ENCODE peak calls at places on chromosomes 6 and 20, in nine cellular contexts. S is H9, G is body of pancreas, C is cardiac muscle cell, D is mucosa of descending colon, T is adrenal gland, L is GM12865, P is tibial artery, E is fibroblast of the aortic adventitia. X is an unnamed sample.

GRCh38 chr6:83467620-83468036 is 36.8 kb upstream of the ME1 start:
- DNase-seq in S (no peak), G (peak), L (no peak), E (no peak), D (peak), T (peak), C (no peak), P (peak), X (no peak)

GRCh38 chr6:11525468-11526155 is 11.9 kb upstream of the TMEM170B start:
- DNase-seq in S (no peak), L (no peak), C (no peak), G (peak), T (peak), D (no peak), P (peak), E (peak), X (no peak)

GRCh38 chr6:85672623-85673022 is 29.9 kb upstream of the SYNCRIP start:
- DNase-seq in G (no peak), P (no peak), C (no peak), S (peak), D (no peak), L (peak), E (no peak), T (no peak), X (peak)

GRCh38 chr20:63821824-63822223 is 9.2 kb downstream of the ZBTB46 start:
- DNase-seq in L (peak), P (no peak), T (no peak), S (no peak), D (no peak), C (no peak), E (no peak), G (no peak), X (no peak)

GRCh38 chr6:141988954-141989705 is 143.6 kb upstream of the GJE1 start:
- DNase-seq in S (peak), P (no peak), L (peak), T (peak), G (no peak), C (peak), D (no peak), E (peak), X (peak)

GRCh38 chr20:61407561-61407960 is 155.5 kb downstream of the CDH4 start:
- DNase-seq in G (no peak), L (no peak), P (no peak), C (no peak), S (no peak), T (no peak), E (peak), D (no peak), X (no peak)

GRCh38 chr20:58160451-58161051 is 67.9 kb downstream of the ANKRD60 start:
- DNase-seq in E (peak), L (no peak), T (no peak), C (no peak), S (no peak), D (no peak), G (no peak), P (no peak), X (no peak)

GRCh38 chr6:98477231-98477630 is 357.1 kb upstream of the POU3F2 start:
- DNase-seq in T (no peak), E (no peak), G (no peak), C (no peak), S (no peak), L (no peak), D (no peak), P (no peak), X (no peak)

GRCh38 chr20:32495949-32496348 is 89.2 kb downstream of the NOL4L start:
- DNase-seq in C (no peak), D (peak), S (no peak), G (no peak), L (no peak), E (no peak), P (no peak), T (no peak), X (no peak)

GRCh38 chr20:208937-209566 is 18.0 kb upstream of the DEFB129 start:
- DNase-seq in E (peak), G (no peak), D (no peak), P (no peak), S (no peak), L (peak), T (peak), C (peak), X (peak)

GRCh38 chr20:18853946-18854646 is 40.5 kb downstream of the SCP2D1 start:
- DNase-seq in C (no peak), E (peak), L (no peak), S (no peak), T (no peak), D (no peak), G (no peak), P (no peak), X (no peak)

GRCh38 chr6:74455786-74456185 is 750.1 kb downstream of the COL12A1 start:
- DNase-seq in S (no peak), P (no peak), G (no peak), L (no peak), E (no peak), D (no peak), T (no peak), C (no peak), X (no peak)

GRCh38 chr6:83071023-83071422 is 3.6 kb downstream of the DOP1A start:
- DNase-seq in C (no peak), L (peak), T (no peak), G (no peak), S (no peak), D (peak), P (no peak), E (peak), X (peak)

GRCh38 chr20:4926531-4927156 is 74.7 kb downstream of the SLC23A2 start:
- DNase-seq in S (no peak), L (no peak), G (no peak), D (no peak), E (no peak), P (no peak), C (no peak), T (no peak), X (no peak)

GRCh38 chr20:63518946-63519764 is 1.4 kb upstream of the PPDPF start:
- DNase-seq in L (peak), G (peak), E (no peak), P (no peak), D (peak), S (peak), T (no peak), C (no peak), X (no peak)

GRCh38 chr6:143744593-143745151 is 66.9 kb downstream of the PHACTR2 start:
- DNase-seq in E (no peak), S (no peak), D (peak), T (no peak), C (no peak), L (no peak), G (no peak), P (no peak), X (no peak)

GRCh38 chr20:50462093-50462685 is 48.0 kb upstream of the PTPN1 start:
- DNase-seq in T (no peak), S (no peak), P (no peak), C (no peak), E (peak), G (no peak), L (no peak), D (no peak), X (no peak)

GRCh38 chr20:50608750-50609104 is 82.6 kb downstream of the RIPOR3 start:
- DNase-seq in P (no peak), D (no peak), C (no peak), G (no peak), S (no peak), E (no peak), T (no peak), L (no peak), X (no peak)

GRCh38 chr6:128517124-128517523 is 3.3 kb downstream of the PTPRK start:
- DNase-seq in D (no peak), T (no peak), E (no peak), C (no peak), G (no peak), S (no peak), L (no peak), P (no peak), X (no peak)

GRCh38 chr20:59376109-59376841 is 75.9 kb downstream of the EDN3 start:
- DNase-seq in C (no peak), G (no peak), P (no peak), S (no peak), L (no peak), E (no peak), D (no peak), T (no peak), X (no peak)

GRCh38 chr6:56938634-56939294 is 16.1 kb upstream of the BEND6 start:
- DNase-seq in S (no peak), C (no peak), T (peak), G (no peak), L (no peak), E (peak), D (no peak), P (peak), X (no peak)

GRCh38 chr6:89311853-89312531 is 3.1 kb downstream of the GABRR2 start:
- DNase-seq in G (peak), T (peak), D (peak), P (peak), L (no peak), E (peak), C (peak), S (peak), X (peak)

GRCh38 chr6:2658788-2659187 is 91.9 kb downstream of the MYLK4 start:
- DNase-seq in D (no peak), L (peak), T (no peak), E (no peak), S (no peak), C (no peak), G (no peak), P (no peak), X (peak)

GRCh38 chr6:45148711-45149341 is 179.3 kb upstream of the RUNX2 start:
- DNase-seq in T (no peak), S (no peak), G (no peak), L (no peak), E (peak), D (no peak), P (no peak), C (no peak), X (no peak)

GRCh38 chr6:3751019-3751729 is at the start of gene PXDC1:
- DNase-seq in D (peak), E (no peak), T (no peak), P (no peak), G (peak), L (peak), S (peak), C (peak), X (no peak)

GRCh38 chr20:58717278-58718091 is 24.9 kb downstream of the NPEPL1 start:
- DNase-seq in S (peak), D (peak), P (peak), T (peak), C (no peak), E (no peak), G (peak), L (no peak), X (no peak)

GRCh38 chr6:7999201-7999600 is 65.0 kb downstream of the BLOC1S5 start:
- DNase-seq in P (no peak), E (no peak), C (no peak), T (no peak), S (no peak), D (no peak), L (no peak), G (no peak), X (no peak)

GRCh38 chr6:140537834-140538680 is 1163.6 kb upstream of the CITED2 start:
- DNase-seq in C (peak), T (no peak), E (peak), G (peak), L (peak), D (no peak), P (no peak), S (peak), X (no peak)

GRCh38 chr6:11727995-11728961 is 50.3 kb downstream of the ADTRP start:
- DNase-seq in P (no peak), E (no peak), G (no peak), C (no peak), S (no peak), L (no peak), T (no peak), D (no peak), X (no peak)

GRCh38 chr6:41689171-41690008 is 46.0 kb downstream of the TFEB start:
- DNase-seq in S (no peak), D (no peak), P (peak), E (peak), C (no peak), T (peak), G (no peak), L (no peak), X (no peak)

GRCh38 chr20:829531-829930 is 4.0 kb upstream of the FAM110A start:
- DNase-seq in S (no peak), D (no peak), P (peak), G (no peak), C (no peak), T (no peak), L (no peak), E (peak), X (no peak)

GRCh38 chr20:23634985-23635767 is 2.6 kb downstream of the CST3 start:
- DNase-seq in T (peak), D (no peak), S (no peak), G (no peak), C (no peak), P (no peak), E (peak), L (no peak), X (no peak)

GRCh38 chr6:152129606-152130249 is 322.2 kb downstream of the ESR1 start:
- DNase-seq in T (no peak), P (no peak), E (peak), L (no peak), D (no peak), C (no peak), S (peak), G (no peak), X (no peak)

GRCh38 chr6:75503291-75503690 is 9.7 kb upstream of the FILIP1 start:
- DNase-seq in T (no peak), D (no peak), E (no peak), P (no peak), C (no peak), S (no peak), L (no peak), G (no peak), X (no peak)

GRCh38 chr6:75502884-75503283 is 9.3 kb upstream of the FILIP1 start:
- DNase-seq in G (no peak), D (no peak), T (no peak), L (no peak), E (no peak), P (no peak), S (no peak), C (no peak), X (no peak)

GRCh38 chr6:75505426-75505825 is 11.8 kb upstream of the FILIP1 start:
- DNase-seq in S (no peak), D (no peak), G (no peak), E (no peak), T (no peak), P (no peak), L (no peak), C (no peak), X (no peak)

GRCh38 chr6:75501756-75502155 is 8.2 kb upstream of the FILIP1 start:
- DNase-seq in P (no peak), G (no peak), T (no peak), D (no peak), C (no peak), S (no peak), L (no peak), E (no peak), X (no peak)

DNA sequence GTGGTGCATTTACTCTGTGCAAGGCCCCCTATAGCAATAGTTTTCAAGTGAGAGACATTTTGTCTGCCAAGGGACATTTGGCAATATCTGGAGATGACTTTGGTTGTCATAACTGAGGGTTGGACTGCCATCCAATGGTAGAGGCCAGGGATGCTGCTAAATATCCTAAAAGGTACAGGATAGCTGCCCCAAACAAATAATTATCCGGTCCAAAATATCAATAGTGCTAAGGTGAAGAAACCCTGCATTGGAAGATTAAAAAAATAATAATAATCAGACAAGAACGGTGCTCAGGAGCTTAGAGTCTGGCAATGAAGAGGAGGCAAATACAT is 11.3 kb upstream of the FILIP1 start:
- DNase-seq in E (peak), G (peak), P (no peak), L (peak), C (no peak), S (no peak), D (no peak), T (no peak), X (no peak)
- TF ChIP-seq CTCF in E (peak), G (no peak), P (peak), L (no peak), C (peak), S (no peak), D (no peak), T (peak), X (no peak)

GRCh38 chr20:45097485-45098095 is 3.3 kb downstream of the KCNS1 start:
- DNase-seq in G (no peak), D (peak), S (peak), C (no peak), E (peak), L (peak), P (no peak), T (no peak), X (no peak)
- TF ChIP-seq CTCF in G (no peak), D (no peak), S (no peak), C (peak), E (peak), L (peak), P (no peak), T (peak), X (no peak)

DNA sequence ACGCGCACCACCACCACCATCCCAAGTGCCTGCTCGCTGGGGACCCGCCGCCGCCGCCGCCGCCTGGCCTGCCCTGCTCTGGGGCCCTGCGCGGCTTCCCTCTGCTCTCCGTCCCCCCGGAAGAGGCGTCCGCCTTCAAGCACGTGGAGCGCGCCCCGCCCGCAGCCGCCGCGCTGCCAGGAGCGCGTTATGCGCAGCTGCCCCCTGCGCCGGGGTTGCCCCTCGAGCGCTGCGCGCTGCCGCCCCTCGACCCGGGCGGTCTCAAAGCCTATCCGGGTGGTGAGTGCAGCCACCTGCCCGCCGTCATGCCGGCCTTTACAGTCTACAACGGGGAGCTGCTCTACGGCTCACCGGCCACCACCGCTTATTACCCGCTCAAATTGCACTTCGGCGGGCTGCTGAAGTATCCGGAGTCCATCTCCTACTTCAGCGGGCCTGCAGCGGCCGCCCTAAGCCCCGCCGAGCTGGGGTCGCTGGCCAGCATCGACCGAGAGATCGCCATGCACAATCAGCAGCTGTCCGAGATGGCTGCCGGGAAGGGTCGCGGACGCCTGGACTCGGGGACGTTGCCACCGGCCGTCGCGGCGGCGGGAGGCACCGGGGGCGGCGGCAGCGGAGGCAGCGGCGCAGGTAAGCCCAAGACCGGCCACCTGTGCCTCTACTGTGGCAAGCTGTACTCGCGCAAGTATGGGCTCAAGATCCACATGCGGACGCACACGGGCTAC is 7.2 kb downstream of the PRDM13 start:
- DNase-seq in E (no peak), D (peak), P (no peak), S (peak), C (peak), L (peak), G (no peak), T (no peak), X (peak)
- TF ChIP-seq CTCF in E (no peak), D (no peak), P (no peak), S (no peak), C (no peak), L (no peak), G (no peak), T (no peak), X (peak)

GRCh38 chr6:32825966-32826365 is 9.2 kb upstream of the HLA-DOB start:
- DNase-seq in L (no peak), E (peak), P (no peak), T (no peak), G (no peak), S (no peak), C (peak), D (no peak), X (no peak)
- TF ChIP-seq CTCF in L (peak), E (peak), P (peak), T (peak), G (peak), S (peak), C (peak), D (no peak), X (peak)

GRCh38 chr6:12916001-12916400 is 199.4 kb downstream of the PHACTR1 start:
- DNase-seq in C (no peak), D (no peak), E (no peak), S (no peak), L (no peak), T (no peak), G (no peak), P (no peak), X (no peak)

GRCh38 chr6:12909828-12910227 is 193.3 kb downstream of the PHACTR1 start:
- DNase-seq in S (no peak), E (no peak), D (no peak), T (no peak), G (no peak), L (no peak), P (no peak), C (no peak), X (no peak)

DNA sequence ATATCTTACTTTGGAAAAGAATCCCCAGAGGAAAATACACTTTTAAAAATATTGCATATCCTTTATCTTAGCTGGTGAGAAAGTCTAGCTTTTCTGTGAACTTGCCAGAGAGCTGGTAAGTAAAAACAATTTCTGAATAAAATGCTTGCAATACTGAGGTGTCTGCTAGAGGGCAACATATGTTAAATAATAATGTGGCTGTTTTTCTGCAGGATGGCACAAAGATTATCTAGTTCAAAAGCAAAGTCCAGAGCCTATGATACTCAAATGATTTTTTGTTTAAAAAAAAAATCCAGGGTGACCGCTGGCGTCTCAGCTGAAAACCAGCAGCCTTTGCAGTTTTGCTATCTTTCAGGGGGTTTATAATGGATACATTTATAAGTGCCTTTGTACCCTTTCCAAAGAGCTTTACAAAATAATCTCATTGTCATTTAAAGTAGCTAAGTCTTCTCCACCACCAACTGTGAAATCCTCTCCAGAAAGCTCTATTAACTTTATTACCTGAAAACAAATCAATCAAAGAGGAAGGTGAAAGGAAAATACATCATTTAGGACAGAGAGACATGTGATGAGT is 194.9 kb downstream of the PHACTR1 start:
- DNase-seq in C (peak), T (no peak), E (peak), P (no peak), S (no peak), D (no peak), G (no peak), L (peak), X (peak)
- TF ChIP-seq CTCF in C (peak), T (peak), E (peak), P (peak), S (peak), D (no peak), G (peak), L (peak), X (peak)

GRCh38 chr6:166343157-166343502 is 785 bp upstream of the SFT2D1 start:
- DNase-seq in T (no peak), E (no peak), D (no peak), G (no peak), P (no peak), S (no peak), L (peak), C (no peak), X (peak)
- TF ChIP-seq CTCF in T (no peak), E (no peak), D (no peak), G (no peak), P (no peak), S (no peak), L (no peak), C (no peak), X (no peak)

GRCh38 chr6:34465551-34466241 is at the start of gene PACSIN1:
- DNase-seq in T (peak), E (no peak), S (peak), P (no peak), C (peak), L (no peak), G (peak), D (no peak), X (peak)
- TF ChIP-seq CTCF in T (no peak), E (no peak), S (no peak), P (no peak), C (no peak), L (no peak), G (no peak), D (no peak), X (no peak)